ENCODE peak calls at places on chromosomes 1 and 21, in five cellular contexts. R is HCT116, Q is neuronal stem cell, D is fibroblast of lung, O is astrocyte. T is an unnamed sample.

GRCh38 chr1:221887091-221887746 is 145.3 kb upstream of the DUSP10 start:
- DNase-seq in D (peak), O (peak), R (peak), Q (no peak), T (peak)

GRCh38 chr1:94401206-94401605 is 17.0 kb upstream of the ABCD3 start:
- DNase-seq in Q (no peak), D (no peak), R (no peak), O (no peak), T (no peak)

GRCh38 chr1:14590781-14591180 is 7.7 kb upstream of the KAZN start:
- DNase-seq in Q (no peak), O (no peak), D (no peak), R (no peak), T (no peak)

GRCh38 chr1:5683446-5683845 is 308.8 kb downstream of the NPHP4 start:
- DNase-seq in O (no peak), D (no peak), Q (no peak), R (no peak), T (no peak)

GRCh38 chr1:72229893-72230292 is 52.4 kb downstream of the NEGR1 start:
- DNase-seq in R (no peak), Q (no peak), O (peak), D (peak), T (no peak)

GRCh38 chr21:39073717-39074116 is 109.5 kb downstream of the PSMG1 start:
- DNase-seq in Q (no peak), O (no peak), R (no peak), D (no peak), T (no peak)

GRCh38 chr1:43979528-43980254 is 681 bp downstream of the B4GALT2 start:
- DNase-seq in D (peak), Q (no peak), O (peak), R (no peak), T (peak)

GRCh38 chr1:54347955-54348699 is 58.1 kb downstream of the SSBP3 start:
- DNase-seq in D (no peak), R (no peak), O (no peak), Q (no peak), T (no peak)

GRCh38 chr1:177873238-177873637 is 96.6 kb downstream of the SEC16B start:
- DNase-seq in R (no peak), O (peak), D (peak), Q (no peak), T (peak)

GRCh38 chr1:79042117-79042516 is 35.6 kb upstream of the ADGRL4 start:
- DNase-seq in D (peak), O (peak), R (no peak), Q (no peak), T (peak)

GRCh38 chr1:207918016-207918415 is 7.1 kb upstream of the CD34 start:
- DNase-seq in Q (no peak), D (no peak), R (no peak), O (no peak), T (no peak)

GRCh38 chr1:184590163-184590750 is 164.4 kb downstream of the EDEM3 start:
- DNase-seq in Q (no peak), O (no peak), D (no peak), R (no peak), T (no peak)

GRCh38 chr1:205274041-205274691 is 46.4 kb downstream of the TMCC2 start:
- DNase-seq in D (no peak), R (no peak), O (no peak), Q (no peak), T (no peak)

GRCh38 chr1:232149302-232150201 is 480.4 kb downstream of the SIPA1L2 start:
- DNase-seq in D (peak), R (no peak), Q (no peak), O (peak), T (peak)

GRCh38 chr1:10829965-10830515 is 33.6 kb upstream of the CASZ1 start:
- DNase-seq in R (no peak), D (no peak), Q (no peak), O (no peak), T (no peak)

GRCh38 chr21:45487891-45488600 is 54.2 kb downstream of the SLC19A1 start:
- DNase-seq in D (no peak), O (no peak), Q (no peak), R (no peak), T (no peak)

GRCh38 chr1:190168893-190169292 is 308.8 kb downstream of the BRINP3 start:
- DNase-seq in R (no peak), O (peak), D (no peak), Q (no peak), T (no peak)

GRCh38 chr1:228295201-228295600 is 87.4 kb downstream of the OBSCN start:
- DNase-seq in R (no peak), Q (no peak), O (no peak), D (no peak), T (no peak)

GRCh38 chr1:58318157-58318665 is 228.3 kb downstream of the OMA1 start:
- DNase-seq in R (no peak), Q (no peak), O (no peak), D (no peak), T (no peak)

GRCh38 chr1:28064064-28064463 is 24.3 kb downstream of the EYA3 start:
- DNase-seq in R (no peak), O (peak), Q (no peak), D (peak), T (peak)

GRCh38 chr1:193705473-193706074 is 519.2 kb upstream of the B3GALT2 start:
- DNase-seq in D (no peak), Q (no peak), R (no peak), O (peak), T (peak)

GRCh38 chr1:204984499-204984898 is 58.5 kb upstream of the CNTN2 start:
- DNase-seq in D (no peak), O (no peak), Q (no peak), R (no peak), T (no peak)

GRCh38 chr1:52574594-52574993 is 21.7 kb upstream of the TUT4 start:
- DNase-seq in D (peak), R (peak), Q (no peak), O (peak), T (peak)

GRCh38 chr1:160773088-160773487 is 22.9 kb upstream of the LY9 start:
- DNase-seq in O (no peak), D (no peak), Q (no peak), R (no peak), T (no peak)

GRCh38 chr1:97906567-97907228 is 14.1 kb downstream of the DPYD start:
- DNase-seq in R (no peak), D (peak), O (peak), Q (no peak), T (peak)

GRCh38 chr1:21752186-21752585 is 30.8 kb downstream of the USP48 start:
- DNase-seq in O (peak), Q (no peak), D (no peak), R (no peak), T (peak)

DNA sequence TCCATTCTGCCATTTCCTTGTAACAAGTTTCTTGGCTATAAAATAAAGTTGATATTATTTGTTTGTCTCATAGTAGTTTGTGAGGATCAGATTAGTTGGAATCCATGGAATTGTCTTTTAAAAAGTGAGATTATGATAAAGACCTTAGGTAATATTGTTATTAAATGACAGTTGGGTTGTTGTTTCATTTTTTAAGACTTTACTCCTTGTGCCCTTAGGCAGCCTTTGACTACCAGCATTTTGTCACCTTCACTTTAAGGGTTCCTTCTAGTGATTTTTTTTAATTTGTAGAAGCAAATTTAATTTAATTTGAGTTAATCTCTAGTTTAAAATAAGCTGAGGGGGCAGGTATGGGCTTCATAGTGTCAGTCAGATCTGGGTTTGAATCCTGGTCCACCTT is 84.6 kb upstream of the ZNF326 start:
- DNase-seq in D (no peak), R (no peak), O (no peak), Q (no peak), T (no peak)
- H3K9ac ChIP-seq in D (peak), R (peak), O (peak), Q (no peak), T (no peak)

GRCh38 chr1:8170059-8170835 is 144.1 kb upstream of the ERRFI1 start:
- DNase-seq in D (no peak), O (no peak), R (no peak), Q (no peak), T (no peak)
- H3K9ac ChIP-seq in D (no peak), O (no peak), R (peak), Q (no peak), T (peak)

GRCh38 chr1:31784356-31785019 is 20.3 kb upstream of the ADGRB2 start:
- DNase-seq in R (no peak), O (no peak), Q (no peak), D (no peak), T (no peak)

GRCh38 chr1:31785947-31786290 is 21.8 kb upstream of the ADGRB2 start:
- DNase-seq in D (no peak), R (no peak), Q (no peak), O (no peak), T (no peak)

GRCh38 chr1:31783846-31784245 is 19.7 kb upstream of the ADGRB2 start:
- DNase-seq in D (no peak), R (no peak), O (no peak), Q (no peak), T (no peak)

GRCh38 chr1:31786366-31787060 is 22.4 kb upstream of the ADGRB2 start:
- DNase-seq in R (no peak), D (no peak), O (no peak), Q (no peak), T (no peak)

GRCh38 chr1:31785020-31785946 is 21.1 kb upstream of the ADGRB2 start:
- DNase-seq in D (no peak), Q (no peak), R (no peak), O (no peak), T (no peak)
- H3K9ac ChIP-seq in D (no peak), Q (no peak), R (no peak), O (no peak), T (no peak)

GRCh38 chr1:109691762-109692161 is 4.1 kb downstream of the GSTM1 start:
- DNase-seq in Q (no peak), O (no peak), R (no peak), D (no peak), T (no peak)

GRCh38 chr1:109687641-109688499 is at the start of gene GSTM1:
- DNase-seq in R (no peak), D (peak), Q (peak), O (no peak), T (peak)

GRCh38 chr1:109689844-109690405 is 2.3 kb downstream of the GSTM1 start:
- DNase-seq in R (no peak), Q (no peak), D (no peak), O (no peak), T (no peak)
- H3K9ac ChIP-seq in R (no peak), Q (no peak), D (no peak), O (no peak), T (no peak)